ENCODE peak calls at places on chromosomes 12 and 14, in four cellular contexts. One of them, this sample, is unnamed.

GRCh38 chr12:124916370-124917134 is 2.1 kb upstream of the UBC start:
- DNase-seq in K562: peak
- DNase-seq in A549: peak
- DNase-seq in HepG2: peak
- DNase-seq in this sample: no peak

GRCh38 chr14:51119411-51120051 is 24.6 kb upstream of the TRIM9 start:
- DNase-seq in K562: no peak
- DNase-seq in A549: no peak
- DNase-seq in HepG2: no peak
- DNase-seq in this sample: no peak

GRCh38 chr12:32312049-32312670 is 87.2 kb upstream of the FGD4 start:
- DNase-seq in A549: peak
- DNase-seq in K562: peak
- DNase-seq in HepG2: peak
- DNase-seq in this sample: no peak

GRCh38 chr12:67141405-67142018 is 127.6 kb upstream of the CAND1 start:
- DNase-seq in K562: no peak
- DNase-seq in HepG2: no peak
- DNase-seq in A549: no peak
- DNase-seq in this sample: no peak

GRCh38 chr12:81759215-81759991 is at the start of gene PPFIA2:
- DNase-seq in HepG2: no peak
- DNase-seq in A549: peak
- DNase-seq in K562: no peak
- DNase-seq in this sample: peak

GRCh38 chr12:40336573-40337199 is 111.9 kb downstream of the LRRK2 start:
- DNase-seq in A549: peak
- DNase-seq in K562: no peak
- DNase-seq in HepG2: peak
- DNase-seq in this sample: no peak

GRCh38 chr14:31070431-31070830 is 44.3 kb upstream of the STRN3 start:
- DNase-seq in K562: no peak
- DNase-seq in A549: no peak
- DNase-seq in HepG2: no peak
- DNase-seq in this sample: no peak

GRCh38 chr14:102187044-102187443 is 47.3 kb downstream of the WDR20 start:
- DNase-seq in HepG2: no peak
- DNase-seq in K562: peak
- DNase-seq in A549: peak
- DNase-seq in this sample: no peak

GRCh38 chr12:75438052-75438754 is 42.4 kb upstream of the GLIPR1 start:
- DNase-seq in A549: no peak
- DNase-seq in K562: no peak
- DNase-seq in HepG2: no peak
- DNase-seq in this sample: no peak

GRCh38 chr12:7512528-7512927 is 9.0 kb upstream of the CD163 start:
- DNase-seq in K562: no peak
- DNase-seq in HepG2: peak
- DNase-seq in A549: peak
- DNase-seq in this sample: no peak

GRCh38 chr14:94542811-94543449 is 18.3 kb upstream of the SERPINA4 start:
- DNase-seq in HepG2: no peak
- DNase-seq in A549: no peak
- DNase-seq in K562: no peak
- DNase-seq in this sample: no peak

GRCh38 chr14:100864206-100864605 is 38.3 kb downstream of the MEG3 start:
- DNase-seq in HepG2: no peak
- DNase-seq in K562: no peak
- DNase-seq in A549: no peak
- DNase-seq in this sample: no peak

GRCh38 chr14:37591311-37591940 is 3.6 kb downstream of the FOXA1 start:
- DNase-seq in HepG2: no peak
- DNase-seq in K562: no peak
- DNase-seq in A549: peak
- DNase-seq in this sample: peak

GRCh38 chr14:81246561-81247270 is 26.0 kb upstream of the GTF2A1 start:
- DNase-seq in HepG2: no peak
- DNase-seq in A549: no peak
- DNase-seq in K562: no peak
- DNase-seq in this sample: no peak

GRCh38 chr12:118188690-118189371 is 52.9 kb downstream of the PEBP1 start:
- DNase-seq in HepG2: no peak
- DNase-seq in A549: no peak
- DNase-seq in K562: no peak
- DNase-seq in this sample: no peak

GRCh38 chr12:106138646-106139421 is at the start of gene NUAK1:
- DNase-seq in HepG2: no peak
- DNase-seq in A549: peak
- DNase-seq in K562: no peak
- DNase-seq in this sample: peak

GRCh38 chr12:122517877-122518276 is 8.9 kb downstream of the RSRC2 start:
- DNase-seq in K562: no peak
- DNase-seq in A549: peak
- DNase-seq in HepG2: no peak
- DNase-seq in this sample: no peak
- TF ChIP-seq HMGXB4 in K562: no peak
- TF ChIP-seq HMGXB4 in A549: no peak
- TF ChIP-seq HMGXB4 in HepG2: no peak
- TF ChIP-seq HMGXB4 in this sample: no peak

GRCh38 chr12:123150273-123150803 is 552 bp downstream of the PITPNM2 start:
- DNase-seq in K562: peak
- DNase-seq in A549: peak
- DNase-seq in HepG2: no peak
- DNase-seq in this sample: peak
- TF ChIP-seq HMGXB4 in K562: no peak
- TF ChIP-seq HMGXB4 in A549: no peak
- TF ChIP-seq HMGXB4 in HepG2: no peak
- TF ChIP-seq HMGXB4 in this sample: no peak

GRCh38 chr12:50112456-50113218 is 601 bp downstream of the COX14 start:
- DNase-seq in A549: no peak
- DNase-seq in K562: peak
- DNase-seq in HepG2: peak
- DNase-seq in this sample: no peak
- TF ChIP-seq HMGXB4 in A549: no peak
- TF ChIP-seq HMGXB4 in K562: no peak
- TF ChIP-seq HMGXB4 in HepG2: no peak
- TF ChIP-seq HMGXB4 in this sample: no peak

DNA sequence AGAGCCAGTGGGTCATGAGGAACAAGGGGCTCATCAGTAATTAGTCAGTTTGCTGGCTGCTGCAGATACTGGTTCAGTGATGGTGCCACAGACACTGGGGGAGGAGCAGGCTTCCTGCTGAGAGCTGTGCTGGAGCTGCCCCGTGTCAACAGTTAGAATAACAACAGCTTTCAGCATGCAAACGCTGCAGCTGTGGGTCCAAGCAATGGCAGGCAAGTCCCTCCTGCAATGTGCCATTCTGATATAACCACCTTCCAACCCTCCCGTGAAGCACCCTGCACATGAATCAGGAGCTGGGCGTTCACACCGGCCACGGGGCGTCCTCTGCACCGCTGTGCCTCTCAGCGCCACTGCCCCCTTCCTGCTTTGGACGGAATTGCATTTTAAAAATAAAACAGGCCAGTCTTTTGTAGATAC is 258.4 kb upstream of the SFSWAP start:
- DNase-seq in A549: peak
- DNase-seq in HepG2: peak
- DNase-seq in K562: peak
- DNase-seq in this sample: peak
- TF ChIP-seq HMGXB4 in A549: no peak
- TF ChIP-seq HMGXB4 in HepG2: no peak
- TF ChIP-seq HMGXB4 in K562: no peak
- TF ChIP-seq HMGXB4 in this sample: no peak

GRCh38 chr12:64695550-64695949 is 63.7 kb downstream of the GNS start:
- DNase-seq in K562: no peak
- DNase-seq in A549: no peak
- DNase-seq in HepG2: no peak
- DNase-seq in this sample: no peak
- TF ChIP-seq HMGXB4 in K562: no peak
- TF ChIP-seq HMGXB4 in A549: no peak
- TF ChIP-seq HMGXB4 in HepG2: no peak
- TF ChIP-seq HMGXB4 in this sample: no peak

GRCh38 chr12:3389911-3390310 is 101.1 kb upstream of the PRMT8 start:
- DNase-seq in K562: no peak
- DNase-seq in HepG2: no peak
- DNase-seq in A549: no peak
- DNase-seq in this sample: no peak
- TF ChIP-seq HMGXB4 in K562: no peak
- TF ChIP-seq HMGXB4 in HepG2: no peak
- TF ChIP-seq HMGXB4 in A549: no peak
- TF ChIP-seq HMGXB4 in this sample: no peak

DNA sequence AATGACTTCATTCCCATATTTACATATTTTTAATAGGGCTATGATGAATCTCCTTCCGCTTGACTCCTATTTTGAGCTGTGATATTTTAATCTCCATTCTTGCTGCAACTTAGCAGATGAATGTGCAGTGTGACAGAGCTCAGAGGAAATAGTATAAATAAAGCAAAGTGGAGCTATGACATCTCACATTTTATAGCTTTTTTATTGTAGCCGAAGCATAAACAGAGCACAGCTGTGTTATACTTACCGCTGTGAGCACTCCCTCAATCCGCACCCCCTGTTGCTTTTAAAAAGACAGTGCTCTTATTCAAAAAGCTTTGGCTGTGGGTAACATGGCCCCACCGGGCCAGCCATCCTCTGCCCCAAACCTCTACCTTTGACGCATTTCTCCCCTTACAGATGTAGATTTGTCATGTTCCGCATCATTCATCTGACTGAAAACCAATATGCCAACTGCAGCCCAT is 429.1 kb upstream of the SOX5 start:
- DNase-seq in HepG2: no peak
- DNase-seq in K562: no peak
- DNase-seq in A549: no peak
- DNase-seq in this sample: no peak
- TF ChIP-seq HMGXB4 in HepG2: no peak
- TF ChIP-seq HMGXB4 in K562: no peak
- TF ChIP-seq HMGXB4 in A549: no peak
- TF ChIP-seq HMGXB4 in this sample: no peak

GRCh38 chr14:75727124-75727523 is 66.1 kb downstream of the TTLL5 start:
- DNase-seq in K562: no peak
- DNase-seq in HepG2: no peak
- DNase-seq in A549: no peak
- DNase-seq in this sample: no peak

GRCh38 chr14:75724414-75725204 is 63.6 kb downstream of the TTLL5 start:
- DNase-seq in A549: no peak
- DNase-seq in K562: no peak
- DNase-seq in HepG2: no peak
- DNase-seq in this sample: no peak

GRCh38 chr14:75723716-75724115 is 62.7 kb downstream of the TTLL5 start:
- DNase-seq in K562: no peak
- DNase-seq in HepG2: no peak
- DNase-seq in A549: no peak
- DNase-seq in this sample: no peak

GRCh38 chr14:75726326-75726725 is 65.3 kb downstream of the TTLL5 start:
- DNase-seq in HepG2: no peak
- DNase-seq in A549: no peak
- DNase-seq in K562: no peak
- DNase-seq in this sample: no peak

DNA sequence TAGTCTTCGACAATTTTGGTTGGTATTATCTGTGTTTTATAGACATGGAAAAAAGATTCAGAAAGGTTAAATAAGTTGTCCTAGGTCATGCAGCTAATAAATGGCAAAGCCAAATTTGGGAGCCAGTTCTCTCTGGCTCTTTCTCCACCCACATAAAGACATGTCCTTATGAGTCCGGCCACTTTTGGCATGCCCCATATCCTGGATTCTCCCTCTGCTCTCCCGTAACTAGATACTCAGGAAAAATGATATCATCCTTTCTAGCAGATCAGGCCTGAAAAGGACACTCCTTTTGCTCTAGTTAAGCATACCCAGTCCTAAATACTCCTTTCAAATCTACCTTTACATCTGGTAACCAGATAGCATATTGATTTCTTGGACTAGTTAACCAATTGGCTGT is 64.4 kb downstream of the TTLL5 start:
- DNase-seq in HepG2: no peak
- DNase-seq in K562: no peak
- DNase-seq in A549: no peak
- DNase-seq in this sample: no peak
- TF ChIP-seq HMGXB4 in HepG2: no peak
- TF ChIP-seq HMGXB4 in K562: no peak
- TF ChIP-seq HMGXB4 in A549: no peak
- TF ChIP-seq HMGXB4 in this sample: no peak

DNA sequence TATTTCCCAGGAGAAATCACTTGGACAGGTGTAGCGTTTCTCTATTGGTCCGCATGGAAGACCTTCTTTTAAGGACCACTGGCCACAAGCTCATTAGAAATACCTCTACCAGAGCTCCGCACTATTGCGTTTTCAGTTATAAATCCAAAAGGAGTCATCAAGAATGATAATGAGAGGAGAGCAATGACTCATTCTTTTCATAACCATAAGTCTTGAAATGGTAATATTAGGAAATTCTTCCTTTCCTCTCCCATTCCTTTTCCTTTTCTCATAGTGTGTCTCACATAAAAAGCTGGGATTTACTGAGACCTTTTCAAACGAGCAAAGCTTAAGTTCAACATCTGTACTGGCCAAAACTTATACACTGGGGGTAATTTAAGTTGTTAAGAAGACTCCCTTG is 215.7 kb downstream of the CPNE8 start:
- DNase-seq in HepG2: no peak
- DNase-seq in K562: no peak
- DNase-seq in A549: no peak
- DNase-seq in this sample: no peak
- TF ChIP-seq HMGXB4 in HepG2: no peak
- TF ChIP-seq HMGXB4 in K562: no peak
- TF ChIP-seq HMGXB4 in A549: no peak
- TF ChIP-seq HMGXB4 in this sample: no peak

GRCh38 chr12:9326085-9326484 is 117.9 kb upstream of the PZP start:
- DNase-seq in HepG2: no peak
- DNase-seq in A549: no peak
- DNase-seq in K562: no peak
- DNase-seq in this sample: no peak
- TF ChIP-seq HMGXB4 in HepG2: no peak
- TF ChIP-seq HMGXB4 in A549: no peak
- TF ChIP-seq HMGXB4 in K562: no peak
- TF ChIP-seq HMGXB4 in this sample: no peak